ENCODE peak calls at places on chromosome 21, in six cellular contexts. L, M, X, U, K and N are unnamed samples.

GRCh38 chr21:15809065-15809464 is 79.3 kb downstream of the USP25 start:
- DNase-seq in L (peak; percentile 51), M (no peak), X (no peak), U (no peak), K (no peak), N (no peak)

GRCh38 chr21:37565530-37566223 is 199.1 kb downstream of the DYRK1A start:
- DNase-seq in L (no peak), M (no peak), X (no peak), U (peak; percentile 23), K (peak; percentile 42), N (peak; percentile 37)

GRCh38 chr21:44024895-44025353 is 12.8 kb downstream of the TRAPPC10 start:
- DNase-seq in L (peak; percentile 34), M (no peak), X (no peak), U (no peak), K (peak; percentile 92), N (peak; percentile 67)

GRCh38 chr21:34986561-34987533 is 62.3 kb downstream of the RUNX1 start:
- DNase-seq in L (no peak), M (peak; percentile 27), X (peak; percentile 36), U (no peak), K (peak; percentile 95), N (peak; percentile 81)

GRCh38 chr21:37459575-37459974 is 93.0 kb downstream of the DYRK1A start:
- DNase-seq in L (peak; percentile 23), M (no peak), X (no peak), U (no peak), K (peak; percentile 60), N (peak; percentile 69)

GRCh38 chr21:33414926-33415325 is 11.7 kb downstream of the IFNGR2 start:
- DNase-seq in L (no peak), M (no peak), X (no peak), U (no peak), K (no peak), N (no peak)

GRCh38 chr21:29490016-29490415 is 191.3 kb downstream of the BACH1 start:
- DNase-seq in L (no peak), M (no peak), X (no peak), U (no peak), K (no peak), N (peak; percentile 62)

GRCh38 chr21:37208056-37208705 is 59.0 kb downstream of the VPS26C start:
- DNase-seq in L (peak; percentile 34), M (no peak), X (no peak), U (no peak), K (no peak), N (no peak)

GRCh38 chr21:17536381-17536780 is 23.5 kb downstream of the CXADR start:
- DNase-seq in L (no peak), M (no peak), X (no peak), U (no peak), K (peak; percentile 10), N (no peak)

GRCh38 chr21:36909901-36910561 is 56.4 kb downstream of the HLCS start:
- DNase-seq in L (peak; percentile 98), M (no peak), X (no peak), U (no peak), K (peak; percentile 99), N (peak; percentile 99)

GRCh38 chr21:34983680-34984086 is 65.4 kb downstream of the RUNX1 start:
- DNase-seq in L (peak; percentile 22), M (no peak), X (no peak), U (no peak), K (peak; percentile 73), N (peak; percentile 63)

GRCh38 chr21:28436286-28436932 is 556.3 kb downstream of the LTN1 start:
- DNase-seq in L (peak; percentile 60), M (no peak), X (no peak), U (no peak), K (peak; percentile 35), N (peak; percentile 77)

GRCh38 chr21:26070822-26071425 is 99.6 kb downstream of the APP start:
- DNase-seq in L (peak; percentile 23), M (no peak), X (no peak), U (no peak), K (peak; percentile 85), N (peak; percentile 45)

GRCh38 chr21:33266050-33266783 is at the start of gene IL10RB:
- DNase-seq in L (peak; percentile 75), M (peak; percentile 75), X (peak; percentile 78), U (peak; percentile 86), K (peak; percentile 75), N (peak; percentile 39)

GRCh38 chr21:35323947-35324346 is 274.8 kb upstream of the RUNX1 start:
- DNase-seq in L (no peak), M (no peak), X (no peak), U (no peak), K (peak; percentile 50), N (no peak)

GRCh38 chr21:29798840-29799239 is 141.0 kb downstream of the GRIK1 start:
- DNase-seq in L (peak; percentile 39), M (no peak), X (no peak), U (no peak), K (no peak), N (no peak)

GRCh38 chr21:30793581-30794314 is 19.3 kb downstream of the KRTAP8-1 start:
- DNase-seq in L (no peak), M (no peak), X (no peak), U (no peak), K (no peak), N (no peak)

GRCh38 chr21:34651642-34652041 is 17.2 kb upstream of the CLIC6 start:
- DNase-seq in L (no peak), M (no peak), X (no peak), U (no peak), K (no peak), N (no peak)

GRCh38 chr21:23607782-23608181 is 1999.5 kb downstream of the MRPL39 start:
- DNase-seq in L (no peak), M (no peak), X (no peak), U (no peak), K (no peak), N (no peak)

GRCh38 chr21:34205811-34206635 is 132.6 kb downstream of the MRPS6 start:
- DNase-seq in L (no peak), M (no peak), X (no peak), U (no peak), K (no peak), N (no peak)

GRCh38 chr21:34910396-34910795 is 138.7 kb downstream of the RUNX1 start:
- DNase-seq in L (no peak), M (no peak), X (no peak), U (no peak), K (no peak), N (no peak)

GRCh38 chr21:43911015-43911934 is 46.3 kb downstream of the AGPAT3 start:
- DNase-seq in L (no peak), M (no peak), X (no peak), U (no peak), K (no peak), N (no peak)

DNA sequence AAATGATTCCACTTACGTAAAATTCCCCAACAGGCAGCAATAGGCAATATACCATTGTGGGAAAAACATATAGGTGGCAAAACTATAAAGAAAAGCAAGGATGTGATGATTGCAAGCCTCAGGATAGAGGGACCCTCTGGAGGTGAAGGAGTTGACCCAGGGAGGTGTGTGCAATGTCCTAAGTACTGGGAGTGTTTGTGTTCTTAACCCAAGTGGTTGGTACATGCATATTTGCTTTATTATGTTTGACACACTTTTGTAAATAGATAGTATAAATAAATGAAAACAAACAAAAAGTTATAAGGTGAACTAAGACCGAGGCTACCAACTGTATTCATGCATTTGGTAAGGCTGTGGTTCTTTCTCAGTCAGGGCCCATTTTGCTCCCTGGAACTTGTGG is 7.5 kb downstream of the MX1 start:
- DNase-seq in L (no peak), M (no peak), X (no peak), U (no peak), K (no peak), N (no peak)
- H4K91ac ChIP-seq in L (no peak overlapping the region), M (no peak overlapping the region), X (no peak overlapping the region), U (no peak overlapping the region), K (no peak overlapping the region), N (no peak overlapping the region)

GRCh38 chr21:31872072-31872451 is 758 bp upstream of the HUNK start:
- DNase-seq in L (no peak), M (no peak), X (no peak), U (no peak), K (no peak), N (no peak)
- H4K91ac ChIP-seq in L (no peak overlapping the region), M (no peak overlapping the region), X (no peak overlapping the region), U (peak overlapping the region; percentile 68), K (no peak overlapping the region), N (no peak overlapping the region)

GRCh38 chr21:14688412-14688811 is 142.3 kb upstream of the SAMSN1 start:
- DNase-seq in L (no peak), M (no peak), X (no peak), U (no peak), K (no peak), N (no peak)
- H4K91ac ChIP-seq in L (no peak overlapping the region), M (no peak overlapping the region), X (no peak overlapping the region), U (no peak overlapping the region), K (no peak overlapping the region), N (no peak overlapping the region)

GRCh38 chr21:27085387-27085786 is 118.5 kb upstream of the ADAMTS5 start:
- DNase-seq in L (no peak), M (no peak), X (no peak), U (no peak), K (no peak), N (no peak)

GRCh38 chr21:27083144-27083543 is 116.3 kb upstream of the ADAMTS5 start:
- DNase-seq in L (no peak), M (no peak), X (no peak), U (no peak), K (no peak), N (no peak)

GRCh38 chr21:27086630-27087029 is 119.7 kb upstream of the ADAMTS5 start:
- DNase-seq in L (no peak), M (no peak), X (no peak), U (no peak), K (no peak), N (no peak)
- H4K91ac ChIP-seq in L (no peak overlapping the region), M (no peak overlapping the region), X (no peak overlapping the region), U (no peak overlapping the region), K (no peak overlapping the region), N (no peak overlapping the region)

DNA sequence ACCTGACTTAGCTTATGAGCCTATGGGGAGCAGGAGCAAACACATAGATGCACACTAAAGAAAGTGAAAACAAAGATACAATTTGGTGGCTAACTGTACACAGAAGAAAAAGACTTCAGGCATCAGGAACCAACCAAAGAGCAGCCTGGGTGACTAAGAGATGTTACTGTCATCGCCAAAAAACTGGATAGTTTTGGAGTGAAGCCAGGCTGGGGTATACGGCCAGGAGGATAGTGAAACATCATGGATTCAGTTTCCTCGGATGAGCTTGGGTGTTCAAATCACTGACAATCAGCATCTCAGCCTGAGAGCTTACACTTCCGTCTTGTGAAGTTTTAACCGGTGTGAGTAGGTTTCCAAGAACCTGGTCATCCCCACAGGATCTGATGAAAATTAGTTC is 113.8 kb upstream of the BACE2 start:
- DNase-seq in L (no peak), M (no peak), X (no peak), U (no peak), K (no peak), N (no peak)
- H4K91ac ChIP-seq in L (no peak overlapping the region), M (no peak overlapping the region), X (no peak overlapping the region), U (no peak overlapping the region), K (no peak overlapping the region), N (no peak overlapping the region)

DNA sequence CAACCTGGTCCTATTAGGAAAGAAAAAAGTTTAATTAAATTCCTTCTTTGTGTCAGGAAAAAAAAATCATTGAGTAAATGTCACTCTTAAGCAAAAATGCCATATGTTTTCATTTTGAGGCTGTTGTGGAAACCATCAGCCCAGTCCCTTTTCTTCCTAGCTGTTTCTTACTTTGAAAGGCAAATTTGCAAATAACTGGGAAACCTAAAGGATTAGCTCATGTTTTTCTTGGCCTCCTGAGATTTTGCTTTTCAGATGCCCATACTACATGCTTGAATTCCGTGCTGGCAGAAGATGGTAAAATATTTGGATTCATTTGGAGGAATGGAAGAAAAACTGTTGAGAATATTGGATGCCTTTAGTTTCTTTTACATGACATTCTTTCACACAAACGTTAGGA is 182.1 kb upstream of the ADAMTS5 start:
- DNase-seq in L (peak; percentile 41), M (no peak), X (no peak), U (no peak), K (no peak), N (peak; percentile 24)
- H4K91ac ChIP-seq in L (no peak overlapping the region), M (no peak overlapping the region), X (no peak overlapping the region), U (no peak overlapping the region), K (no peak overlapping the region), N (no peak overlapping the region)